ENCODE peak calls at places on chromosomes 2 and 18, in seven cellular contexts. B is KBM-7, I is KG1, P is SW480, Q is HFFc6, J is Peyer's patch, A is NCI-H2081. S is an unnamed sample.

GRCh38 chr2:6526093-6526824 is 339.4 kb downstream of the CMPK2 start:
- DNase-seq in B (no peak), I (no peak), P (peak), Q (no peak), J (no peak), A (peak), S (no peak)

GRCh38 chr2:7994397-7994951 is 687.4 kb upstream of the ID2 start:
- DNase-seq in B (no peak), I (no peak), P (peak), Q (no peak), J (no peak), A (peak), S (no peak)

GRCh38 chr18:58334061-58334460 is 290.0 kb downstream of the NEDD4L start:
- DNase-seq in B (no peak), I (no peak), P (no peak), Q (no peak), J (no peak), A (no peak), S (no peak)

GRCh38 chr18:23719634-23720201 is 30.5 kb downstream of the LAMA3 start:
- DNase-seq in B (no peak), I (no peak), P (peak), Q (peak), J (no peak), A (no peak), S (no peak)

GRCh38 chr2:55518846-55519167 is 711 bp upstream of the CFAP36 start:
- DNase-seq in B (no peak), I (no peak), P (no peak), Q (no peak), J (no peak), A (peak), S (no peak)

GRCh38 chr2:234425923-234426603 is 70.8 kb downstream of the ARL4C start:
- DNase-seq in B (no peak), I (peak), P (peak), Q (no peak), J (no peak), A (no peak), S (no peak)

GRCh38 chr2:239300871-239301742 is 99.7 kb downstream of the HDAC4 start:
- DNase-seq in B (no peak), I (no peak), P (no peak), Q (no peak), J (peak), A (no peak), S (no peak)

GRCh38 chr2:85514323-85514722 is 24.6 kb upstream of the MAT2A start:
- DNase-seq in B (no peak), I (no peak), P (no peak), Q (no peak), J (no peak), A (no peak), S (no peak)

GRCh38 chr2:157367704-157368103 is 42.1 kb upstream of the ERMN start:
- DNase-seq in B (no peak), I (no peak), P (no peak), Q (no peak), J (no peak), A (no peak), S (no peak)

GRCh38 chr2:3649581-3649980 is 8.4 kb upstream of the ALLC start:
- DNase-seq in B (no peak), I (no peak), P (no peak), Q (no peak), J (peak), A (no peak), S (no peak)

GRCh38 chr2:219251656-219252055 is 1.4 kb upstream of the TUBA4B start:
- DNase-seq in B (no peak), I (no peak), P (no peak), Q (no peak), J (no peak), A (no peak), S (no peak)

GRCh38 chr18:35436076-35436649 is 59.0 kb upstream of the ZNF396 start:
- DNase-seq in B (no peak), I (no peak), P (no peak), Q (no peak), J (no peak), A (no peak), S (no peak)

GRCh38 chr18:73691118-73691517 is 456.5 kb downstream of the FBXO15 start:
- DNase-seq in B (no peak), I (no peak), P (no peak), Q (peak), J (no peak), A (no peak), S (no peak)

GRCh38 chr2:23709311-23709710 is 217.6 kb downstream of the ATAD2B start:
- DNase-seq in B (no peak), I (no peak), P (no peak), Q (no peak), J (no peak), A (peak), S (no peak)

GRCh38 chr2:52779446-52779845 is 988.2 kb upstream of the CHAC2 start:
- DNase-seq in B (no peak), I (no peak), P (no peak), Q (no peak), J (no peak), A (no peak), S (no peak)

GRCh38 chr2:84539729-84540128 is 23.4 kb downstream of the DNAH6 start:
- DNase-seq in B (no peak), I (no peak), P (no peak), Q (no peak), J (no peak), A (no peak), S (no peak)

GRCh38 chr18:24201699-24202687 is 63.1 kb downstream of the CABYR start:
- DNase-seq in B (no peak), I (no peak), P (no peak), Q (no peak), J (no peak), A (peak), S (no peak)

GRCh38 chr18:26405190-26405781 is 143.1 kb downstream of the KCTD1 start:
- DNase-seq in B (peak), I (no peak), P (peak), Q (peak), J (no peak), A (peak), S (peak)

S was measured in WTC11.